ENCODE peak calls at places on chromosome 19, in seven cellular contexts. D is AG04450, Y is lower leg skin, G is glutamatergic neuron, F is AG09319, V is IMR-90, T is psoas muscle. H is an unnamed sample.

GRCh38 chr19:10417598-10418280 is 2.6 kb upstream of the PDE4A start:
- DNase-seq in D (no peak), Y (no peak), G (peak), F (no peak), V (no peak), T (no peak), H (peak)

GRCh38 chr19:42626181-42626580 is 31.5 kb upstream of the CEACAM8 start:
- DNase-seq in D (no peak), Y (no peak), G (no peak), F (no peak), V (no peak), T (no peak), H (no peak)

GRCh38 chr19:16894080-16894479 is 5.3 kb downstream of the F2RL3 start:
- DNase-seq in D (no peak), Y (no peak), G (peak), F (no peak), V (no peak), T (no peak), H (no peak)

GRCh38 chr19:17358395-17358794 is 18.7 kb downstream of the PLVAP start:
- DNase-seq in D (no peak), Y (no peak), G (no peak), F (no peak), V (no peak), T (peak), H (peak)

GRCh38 chr19:50875795-50876422 is 2.7 kb downstream of the KLK2 start:
- DNase-seq in D (no peak), Y (no peak), G (no peak), F (no peak), V (no peak), T (no peak), H (no peak)

GRCh38 chr19:6034512-6034911 is 56.6 kb upstream of the RANBP3 start:
- DNase-seq in D (no peak), Y (peak), G (no peak), F (no peak), V (no peak), T (no peak), H (no peak)

GRCh38 chr19:3441986-3442329 is 38.4 kb downstream of the SMIM24 start:
- DNase-seq in D (no peak), Y (no peak), G (no peak), F (no peak), V (no peak), T (no peak), H (no peak)

GRCh38 chr19:1189419-1189818 is 15.4 kb upstream of the SBNO2 start:
- DNase-seq in D (no peak), Y (no peak), G (no peak), F (no peak), V (peak), T (no peak), H (peak)

GRCh38 chr19:4715529-4716221 is 8.0 kb downstream of the DPP9 start:
- DNase-seq in D (no peak), Y (no peak), G (no peak), F (no peak), V (no peak), T (no peak), H (no peak)

GRCh38 chr19:13806728-13807127 is 11.5 kb downstream of the ZSWIM4 start:
- DNase-seq in D (no peak), Y (no peak), G (no peak), F (no peak), V (no peak), T (no peak), H (no peak)

GRCh38 chr19:13803038-13803437 is 7.8 kb downstream of the ZSWIM4 start:
- DNase-seq in D (no peak), Y (no peak), G (no peak), F (no peak), V (no peak), T (no peak), H (no peak)

GRCh38 chr19:13807421-13808021 is 12.3 kb downstream of the ZSWIM4 start:
- DNase-seq in D (no peak), Y (no peak), G (no peak), F (no peak), V (no peak), T (no peak), H (no peak)

GRCh38 chr19:13808856-13809255 is 13.6 kb downstream of the ZSWIM4 start:
- DNase-seq in D (no peak), Y (no peak), G (no peak), F (no peak), V (no peak), T (no peak), H (no peak)

GRCh38 chr19:13804830-13805683 is 9.8 kb downstream of the ZSWIM4 start:
- DNase-seq in D (no peak), Y (no peak), G (peak), F (no peak), V (no peak), T (peak), H (no peak)
- TF ChIP-seq CTCF in D (peak), Y (no peak), G (peak), F (peak), V (peak), T (peak), H (peak)

GRCh38 chr19:54189020-54189667 is at the start of gene MBOAT7:
- DNase-seq in D (no peak), Y (no peak), G (no peak), F (no peak), V (no peak), T (no peak), H (no peak)

GRCh38 chr19:54190503-54190941 is 586 bp upstream of the TSEN34 start:
- DNase-seq in D (peak), Y (peak), G (peak), F (peak), V (peak), T (peak), H (peak)

GRCh38 chr19:54190942-54191670 is at the start of gene TSEN34:
- DNase-seq in D (no peak), Y (peak), G (peak), F (peak), V (peak), T (peak), H (peak)

GRCh38 chr19:54188224-54188871 is 1.0 kb downstream of the MBOAT7 start:
- DNase-seq in D (no peak), Y (no peak), G (no peak), F (no peak), V (peak), T (no peak), H (peak)

DNA sequence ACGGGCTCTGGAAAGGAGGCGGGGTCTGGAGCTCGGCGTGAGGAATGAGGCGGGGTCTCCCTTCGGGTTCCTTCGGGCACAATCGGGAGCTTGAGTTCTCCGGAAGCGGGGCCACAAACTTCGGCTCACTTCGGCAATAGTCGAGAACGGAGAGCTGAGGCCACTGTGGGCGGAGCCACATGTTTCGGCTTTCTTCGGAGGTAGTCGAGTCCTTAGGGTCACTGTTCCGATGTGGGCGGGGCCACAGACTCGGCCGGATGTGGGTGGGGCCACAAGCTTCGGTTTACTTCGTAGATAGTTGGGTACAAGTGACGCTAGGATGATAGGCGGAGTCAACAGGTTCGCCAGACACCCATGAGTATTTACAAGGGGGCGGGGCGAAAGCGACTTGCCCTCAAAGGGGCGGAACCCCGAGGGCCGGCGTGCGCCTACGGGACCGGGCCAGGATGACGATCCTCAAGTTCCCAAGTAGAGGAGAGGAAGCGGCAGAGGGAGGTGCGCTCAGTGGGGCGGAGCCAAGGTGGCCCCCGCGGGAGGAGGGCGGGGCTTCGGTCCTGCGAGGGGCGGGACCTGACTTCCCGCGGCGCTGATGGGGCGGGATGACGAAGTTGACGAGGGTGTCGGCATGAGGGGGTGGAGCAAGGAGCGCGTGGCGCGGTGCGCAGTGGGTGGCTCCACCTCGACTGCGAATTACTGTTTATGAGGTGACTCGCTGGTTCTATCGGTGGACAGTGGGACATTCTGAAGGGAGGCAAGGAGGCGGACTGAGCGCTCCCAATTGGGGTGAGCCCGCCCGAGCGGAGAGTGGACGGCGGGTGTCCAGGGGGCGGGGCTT is 505 bp upstream of the MBOAT7 start:
- DNase-seq in D (peak), Y (peak), G (peak), F (peak), V (peak), T (peak), H (peak)
- TF ChIP-seq CTCF in D (no peak), Y (no peak), G (no peak), F (no peak), V (no peak), T (no peak), H (no peak)

DNA sequence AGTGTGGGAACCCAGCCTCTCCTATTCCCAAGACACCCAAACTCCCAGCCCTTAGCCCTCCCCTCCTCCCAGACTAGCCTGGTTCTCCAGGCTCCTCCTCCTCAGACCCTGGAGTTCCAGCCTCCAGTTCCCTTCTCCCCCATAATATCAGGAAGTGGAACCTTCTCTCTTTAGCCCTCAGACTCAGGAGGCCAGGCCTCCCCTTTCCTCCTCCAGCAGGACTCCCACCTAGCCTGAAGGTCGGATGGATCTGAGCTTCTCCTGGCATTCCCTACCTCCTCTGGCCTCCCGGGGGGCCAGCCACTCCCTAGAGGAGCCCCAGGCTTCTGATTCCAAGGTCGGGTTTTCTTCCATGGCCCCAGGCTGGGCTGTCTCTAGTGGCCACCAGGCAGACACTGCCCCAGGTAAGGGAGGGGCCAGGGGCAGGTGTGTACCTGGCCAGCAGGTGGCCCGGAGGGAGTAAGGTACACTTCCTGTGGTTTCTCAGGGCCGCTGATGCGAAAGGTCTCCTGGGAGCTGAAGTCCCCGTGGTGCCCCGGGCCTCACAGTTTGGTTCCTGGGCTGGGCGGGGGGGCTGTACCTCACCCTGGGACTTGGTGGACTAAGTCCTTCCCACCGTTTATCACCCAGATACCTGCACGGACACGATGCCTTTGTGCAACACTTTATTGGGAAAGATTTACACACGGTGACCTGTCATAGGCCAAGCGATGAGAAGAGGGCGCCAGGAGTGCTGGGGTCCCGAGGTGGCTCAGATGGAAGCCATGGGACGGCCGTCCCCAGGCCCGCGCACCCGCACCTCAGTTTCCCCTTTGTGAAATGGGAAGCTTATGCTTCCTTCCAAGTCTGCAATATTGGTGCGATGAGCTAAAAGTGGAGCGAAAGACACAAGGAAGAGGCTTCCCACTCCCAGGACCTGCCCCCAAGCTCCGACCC is at the start of gene TMC4:
- DNase-seq in D (no peak), Y (no peak), G (no peak), F (no peak), V (no peak), T (no peak), H (peak)
- TF ChIP-seq CTCF in D (no peak), Y (no peak), G (no peak), F (no peak), V (no peak), T (no peak), H (no peak)

GRCh38 chr19:40689339-40690049 is 957 bp downstream of the NUMBL start:
- DNase-seq in D (no peak), Y (no peak), G (peak), F (no peak), V (no peak), T (peak), H (no peak)
- TF ChIP-seq CTCF in D (no peak), Y (no peak), G (no peak), F (no peak), V (no peak), T (no peak), H (no peak)

DNA sequence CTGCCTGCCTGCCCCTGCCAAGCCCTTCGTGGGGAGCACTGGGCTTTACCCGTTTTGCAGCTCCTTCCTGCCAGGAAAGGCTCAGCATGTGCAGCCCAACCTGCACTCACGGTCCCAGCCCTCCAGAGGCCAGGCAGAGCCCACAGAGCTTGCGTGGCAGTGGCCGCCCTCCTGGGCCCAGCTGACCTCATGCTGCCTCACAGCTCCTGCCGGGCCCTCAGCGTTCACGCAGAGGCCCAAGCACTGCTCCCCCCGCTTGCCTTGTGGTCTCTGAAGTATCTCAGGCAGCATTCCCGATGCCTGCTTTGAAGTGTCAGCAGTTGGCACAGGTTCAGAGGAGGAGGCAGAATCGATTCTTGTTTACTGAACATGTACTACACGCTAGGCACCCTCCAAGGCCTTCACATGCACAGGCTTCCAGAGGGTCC is 32.5 kb downstream of the CAPN12 start:
- DNase-seq in D (peak), Y (no peak), G (no peak), F (peak), V (peak), T (peak), H (peak)
- TF ChIP-seq CTCF in D (peak), Y (no peak), G (no peak), F (peak), V (peak), T (no peak), H (peak)

DNA sequence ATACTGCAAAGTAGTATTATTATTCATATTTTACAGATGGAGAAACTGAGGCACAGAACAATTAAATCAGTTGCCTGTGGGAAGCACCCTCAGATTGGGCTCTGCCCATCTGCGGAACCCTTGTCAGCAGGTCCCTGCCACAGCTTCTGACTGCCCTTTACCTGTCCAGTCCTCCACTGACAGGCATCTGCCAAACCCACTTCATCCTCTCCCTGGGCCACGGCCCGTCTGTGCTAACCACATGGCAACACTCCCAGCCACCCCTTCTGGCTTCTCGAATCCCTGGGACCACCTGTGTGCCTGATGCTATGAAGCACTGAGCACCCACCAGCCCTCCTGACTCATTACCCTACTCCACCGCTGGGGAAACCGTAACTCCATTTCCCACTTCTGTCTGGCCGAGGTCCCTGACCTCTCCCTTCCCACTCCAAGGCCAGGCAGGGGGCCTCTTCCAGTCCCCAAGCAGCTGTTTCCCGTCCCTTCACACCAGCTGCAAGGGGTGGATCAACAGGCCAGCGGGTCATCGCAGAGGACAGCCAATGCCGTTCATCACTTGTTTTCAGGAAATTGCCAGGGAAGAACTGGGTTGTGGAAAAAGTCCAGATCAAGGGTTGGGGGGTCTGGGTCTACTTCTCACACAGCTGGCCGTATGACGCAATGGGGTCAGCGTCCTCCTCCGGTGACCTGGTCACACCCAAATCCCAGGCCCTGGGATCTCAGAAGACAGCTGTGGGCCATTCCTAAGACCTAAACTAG is 2.5 kb downstream of the KANK3 start:
- DNase-seq in D (no peak), Y (no peak), G (no peak), F (no peak), V (no peak), T (peak), H (no peak)
- TF ChIP-seq CTCF in D (peak), Y (no peak), G (no peak), F (no peak), V (peak), T (no peak), H (peak)

H was measured in choroid plexus epithelial cell.